ENCODE peak calls at places on chromosome 19, in four cellular contexts. C, T, L and F are unnamed samples.

GRCh38 chr19:49421039-49421877 is 2.0 kb downstream of the PTH2 start:
- DNase-seq in C (peak; percentile 66), L (peak; percentile 81), T (peak; percentile 17), F (peak; percentile 72)

GRCh38 chr19:55590109-55590508 is 9.2 kb downstream of the FIZ1 start:
- DNase-seq in T (no peak), L (no peak), C (no peak), F (no peak)

GRCh38 chr19:51163257-51163656 is 21.2 kb downstream of the SIGLEC7 start:
- DNase-seq in C (no peak), T (no peak), L (no peak), F (no peak)

GRCh38 chr19:29724102-29724641 is 9.1 kb upstream of the C19orf12 start:
- DNase-seq in T (peak; percentile 5), C (no peak), L (no peak), F (peak; percentile 15)

GRCh38 chr19:1076951-1077350 is 10.0 kb downstream of the ARHGAP45 start:
- DNase-seq in L (no peak), T (no peak), C (peak; percentile 60), F (no peak)

GRCh38 chr19:10861118-10861651 is 10.2 kb upstream of the CARM1 start:
- DNase-seq in C (peak; percentile 48), L (no peak), T (no peak), F (peak; percentile 43)

GRCh38 chr19:49403404-49404187 is 15.5 kb downstream of the KASH5 start:
- DNase-seq in C (no peak), T (peak; percentile 33), L (no peak), F (no peak)

GRCh38 chr19:52237771-52238400 is 31.5 kb upstream of the ZNF766 start:
- DNase-seq in C (peak; percentile 68), L (peak; percentile 24), T (peak; percentile 75), F (peak; percentile 76)

GRCh38 chr19:51887522-51888498 is at the start of gene ZNF577:
- DNase-seq in T (peak; percentile 93), L (no peak), C (peak; percentile 85), F (peak; percentile 95)

GRCh38 chr19:10010247-10010691 is at the start of gene COL5A3:
- DNase-seq in C (peak; percentile 40), L (no peak), T (peak; percentile 58), F (peak; percentile 60)

GRCh38 chr19:15291089-15291488 is 41.2 kb downstream of the BRD4 start:
- DNase-seq in T (peak; percentile 83), C (no peak), L (no peak), F (no peak)

GRCh38 chr19:57803594-57804325 is 11.0 kb downstream of the ZNF552 start:
- DNase-seq in L (no peak), C (no peak), T (peak; percentile 79), F (peak; percentile 83)

GRCh38 chr19:20287070-20287469 is 120.1 kb downstream of the ZNF486 start:
- DNase-seq in T (no peak), L (no peak), C (no peak), F (no peak)

GRCh38 chr19:46932346-46932745 is 71.5 kb downstream of the ARHGAP35 start:
- DNase-seq in L (no peak), C (no peak), T (peak; percentile 62), F (peak; percentile 46)

GRCh38 chr19:45564131-45564780 is 20.3 kb downstream of the OPA3 start:
- DNase-seq in T (no peak), C (no peak), L (no peak), F (no peak)

GRCh38 chr19:32287811-32288227 is 57.6 kb upstream of the ZNF507 start:
- DNase-seq in L (peak; percentile 44), C (peak; percentile 60), T (peak; percentile 61), F (peak; percentile 82)

GRCh38 chr19:29777916-29778315 is 33.9 kb upstream of the CCNE1 start:
- DNase-seq in T (no peak), C (no peak), L (no peak), F (no peak)

GRCh38 chr19:3283246-3283751 is 58.8 kb downstream of the CELF5 start:
- DNase-seq in C (no peak), T (no peak), L (no peak), F (no peak)

GRCh38 chr19:7988307-7988706 is 17.1 kb downstream of the ELAVL1 start:
- DNase-seq in C (no peak), T (no peak), L (no peak), F (no peak)

GRCh38 chr19:2061936-2062729 is 11.1 kb upstream of the MKNK2 start:
- DNase-seq in C (peak; percentile 29), L (no peak), T (no peak), F (no peak)

GRCh38 chr19:49398931-49399330 is 10.9 kb downstream of the KASH5 start:
- DNase-seq in C (no peak), T (no peak), L (no peak), F (no peak)

GRCh38 chr19:15812059-15812722 is 3.3 kb downstream of the OR10H1 start:
- DNase-seq in T (no peak), C (no peak), L (no peak), F (no peak)

GRCh38 chr19:18304194-18304495 is 18.7 kb downstream of the LSM4 start:
- DNase-seq in T (no peak), L (no peak), C (peak; percentile 79), F (no peak)

GRCh38 chr19:14102756-14103155 is 12.2 kb upstream of the SAMD1 start:
- DNase-seq in C (no peak), L (no peak), T (no peak), F (no peak)

GRCh38 chr19:17577698-17578097 is 22.2 kb downstream of the COLGALT1 start:
- DNase-seq in T (no peak), C (no peak), L (no peak), F (no peak)

GRCh38 chr19:50377051-50377441 is 789 bp downstream of the NR1H2 start:
- DNase-seq in T (no peak), C (no peak), L (no peak), F (peak; percentile 19)

GRCh38 chr19:41928221-41928683 is at the start of gene ERFL:
- DNase-seq in T (no peak), C (no peak), L (no peak), F (no peak)

GRCh38 chr19:48540110-48540509 is 11.9 kb upstream of the SULT2B1 start:
- DNase-seq in T (no peak), C (no peak), L (no peak), F (no peak)

GRCh38 chr19:1860133-1860775 is 3.1 kb downstream of the KLF16 start:
- DNase-seq in C (no peak), L (peak; percentile 62), T (peak; percentile 81), F (peak; percentile 85)

GRCh38 chr19:2166741-2167738 is 3.3 kb downstream of the DOT1L start:
- DNase-seq in L (peak; percentile 56), C (peak; percentile 93), T (peak; percentile 67), F (peak; percentile 67)

GRCh38 chr19:40650749-40651305 is 39.6 kb downstream of the NUMBL start:
- DNase-seq in C (no peak), L (no peak), T (peak; percentile 74), F (peak; percentile 79)

GRCh38 chr19:3175761-3176714 is 2.5 kb upstream of the S1PR4 start:
- DNase-seq in T (peak; percentile 65), C (no peak), L (no peak), F (peak; percentile 51)

GRCh38 chr19:37513397-37513796 is 6.7 kb downstream of the ZNF793 start:
- DNase-seq in C (no peak), T (no peak), L (no peak), F (peak; percentile 14)

GRCh38 chr19:4199699-4200293 is 17.3 kb downstream of the ANKRD24 start:
- DNase-seq in C (no peak), L (no peak), T (no peak), F (no peak)

GRCh38 chr19:35265126-35265995 is 3.4 kb upstream of the USF2 start:
- DNase-seq in T (no peak), C (peak; percentile 78), L (no peak), F (no peak)

GRCh38 chr19:22532388-22533310 is 101.5 kb upstream of the ZNF492 start:
- DNase-seq in C (peak; percentile 82), L (no peak), T (no peak), F (no peak)

GRCh38 chr19:47471733-47472457 is at the start of gene SLC8A2:
- DNase-seq in T (peak; percentile 77), C (peak; percentile 57), L (peak; percentile 81), F (peak; percentile 79)

GRCh38 chr19:18775586-18776287 is 15.4 kb downstream of the COMP start:
- DNase-seq in L (no peak), C (no peak), T (peak; percentile 71), F (peak; percentile 17)

GRCh38 chr19:52200044-52200443 is 10.2 kb downstream of the PPP2R1A start:
- DNase-seq in L (peak; percentile 38), T (peak; percentile 78), C (no peak), F (peak; percentile 85)

GRCh38 chr19:4503224-4504170 is 14.8 kb downstream of the PLIN4 start:
- DNase-seq in T (no peak), C (no peak), L (no peak), F (no peak)